ENCODE peak calls at places on chromosomes 6 and 20, in four cellular contexts. L, T, R and O are unnamed samples.

GRCh38 chr20:44074252-44075151 is 112.5 kb downstream of the JPH2 start:
- DNase-seq in L (peak), R (peak), T (no peak), O (peak)

GRCh38 chr20:49185071-49185757 is 2.9 kb downstream of the STAU1 start:
- DNase-seq in T (no peak), R (no peak), L (no peak), O (no peak)

GRCh38 chr6:91098006-91098405 is 511.1 kb upstream of the MAP3K7 start:
- DNase-seq in T (no peak), L (peak), R (no peak), O (no peak)

GRCh38 chr6:88268508-88268907 is 102.4 kb upstream of the CNR1 start:
- DNase-seq in R (no peak), T (no peak), L (no peak), O (no peak)

GRCh38 chr6:136069119-136069518 is 181.0 kb downstream of the MTFR2 start:
- DNase-seq in L (peak), T (no peak), R (no peak), O (peak)

GRCh38 chr6:125962900-125963497 is 6.4 kb downstream of the HINT3 start:
- DNase-seq in T (no peak), L (no peak), R (no peak), O (no peak)

GRCh38 chr6:11763460-11764249 is 14.9 kb downstream of the ADTRP start:
- DNase-seq in T (no peak), L (peak), R (no peak), O (no peak)

GRCh38 chr20:3101737-3102574 is 17.4 kb upstream of the AVP start:
- DNase-seq in R (peak), L (no peak), T (no peak), O (no peak)

GRCh38 chr6:92577077-92577719 is 842.2 kb downstream of the EPHA7 start:
- DNase-seq in T (no peak), R (peak), L (peak), O (no peak)

GRCh38 chr6:151399679-151400078 is 8.3 kb upstream of the ZBTB2 start:
- DNase-seq in T (no peak), L (no peak), R (no peak), O (no peak)

GRCh38 chr20:45890077-45890996 is 671 bp downstream of the NEURL2 start:
- DNase-seq in L (peak), R (peak), T (no peak), O (peak)

GRCh38 chr20:50152394-50153152 is 950 bp downstream of the PEDS1 start:
- DNase-seq in L (no peak), T (peak), R (no peak), O (no peak)

GRCh38 chr6:152575186-152575585 is 62.0 kb downstream of the SYNE1 start:
- DNase-seq in L (no peak), T (no peak), R (no peak), O (no peak)

GRCh38 chr6:129007819-129008218 is 124.9 kb downstream of the LAMA2 start:
- DNase-seq in T (no peak), R (no peak), L (no peak), O (no peak)

GRCh38 chr6:63589955-63590411 is 17.7 kb downstream of the LOC128125822 start:
- DNase-seq in T (no peak), R (no peak), L (no peak), O (no peak)

GRCh38 chr6:113350521-113350920 is 506.6 kb upstream of the MARCKS start:
- DNase-seq in R (no peak), L (peak), T (no peak), O (no peak)

GRCh38 chr6:144219056-144219685 is 66.0 kb upstream of the UTRN start:
- DNase-seq in T (no peak), R (no peak), L (peak), O (no peak)

GRCh38 chr6:146433881-146434741 is 109.5 kb upstream of the RAB32 start:
- DNase-seq in L (peak), R (peak), T (no peak), O (no peak)

GRCh38 chr6:105862936-105863603 is 223.1 kb upstream of the PRDM1 start:
- DNase-seq in L (no peak), R (no peak), T (no peak), O (no peak)

GRCh38 chr20:43459022-43459942 is 1.6 kb downstream of the SRSF6 start:
- DNase-seq in R (no peak), T (peak), L (peak), O (no peak)

GRCh38 chr6:88302769-88303230 is 136.7 kb upstream of the CNR1 start:
- DNase-seq in R (no peak), T (no peak), L (no peak), O (no peak)

GRCh38 chr6:111703723-111704122 is 98.0 kb upstream of the TRAF3IP2 start:
- DNase-seq in R (no peak), T (no peak), L (no peak), O (no peak)

GRCh38 chr20:20780127-20780822 is 67.8 kb upstream of the RALGAPA2 start:
- DNase-seq in R (peak), T (peak), L (no peak), O (no peak)

GRCh38 chr6:30767158-30767943 is 23.0 kb upstream of the IER3 start:
- DNase-seq in R (no peak), L (no peak), T (no peak), O (no peak)

GRCh38 chr20:44188752-44189151 is 1.8 kb upstream of the JPH2 start:
- DNase-seq in L (no peak), T (no peak), R (no peak), O (no peak)

GRCh38 chr6:149651056-149651455 is 2.5 kb upstream of the KATNA1 start:
- DNase-seq in T (no peak), L (no peak), R (no peak), O (no peak)

DNA sequence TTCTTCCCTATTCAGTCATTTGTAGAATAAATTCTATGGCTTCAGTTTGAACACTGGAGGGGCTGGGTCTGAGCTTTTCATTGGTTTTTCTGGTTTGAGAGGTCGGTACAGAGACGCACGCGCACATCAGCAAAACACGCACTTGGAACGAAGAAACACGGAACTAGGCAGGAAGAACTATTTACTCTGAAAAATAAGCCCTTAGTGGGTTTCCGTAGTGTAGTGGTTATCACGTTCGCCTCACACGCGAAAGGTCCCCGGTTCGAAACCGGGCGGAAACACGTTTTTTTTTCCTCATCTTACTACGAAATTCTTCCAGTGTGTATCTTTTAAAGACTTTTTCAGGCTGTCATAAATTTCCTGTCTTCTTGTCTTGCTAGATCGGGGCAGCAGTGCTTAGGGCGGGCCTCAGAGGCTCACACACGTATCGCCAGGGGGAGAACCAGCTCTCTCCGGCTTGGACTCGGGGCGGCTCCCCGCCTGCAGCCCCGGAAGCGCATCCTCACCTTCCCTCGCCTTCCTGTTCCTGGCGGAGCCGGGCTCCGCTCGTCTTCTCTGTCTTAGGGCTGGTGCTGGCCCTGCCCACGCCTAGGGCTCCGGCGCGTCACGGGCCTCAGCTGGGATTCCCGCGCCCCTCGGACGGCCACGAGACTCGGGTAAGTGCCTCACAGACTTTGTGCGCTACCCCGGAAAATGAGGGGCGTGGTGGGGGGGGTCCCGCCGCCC is at the start of gene HMGN4:
- DNase-seq in R (peak), T (peak), L (peak), O (peak)
- TF ChIP-seq CTCF in R (no peak), T (no peak), L (no peak), O (peak)

GRCh38 chr20:957544-957943 is 41.4 kb upstream of the ANGPT4 start:
- DNase-seq in T (no peak), R (no peak), L (no peak), O (no peak)
- TF ChIP-seq CTCF in T (no peak), R (no peak), L (peak), O (no peak)

GRCh38 chr6:170423814-170424633 is 117.5 kb downstream of the FAM120B start:
- DNase-seq in L (no peak), R (no peak), T (no peak), O (no peak)
- TF ChIP-seq CTCF in L (no peak), R (no peak), T (no peak), O (no peak)

GRCh38 chr20:63280929-63281545 is 8.4 kb downstream of the ARFGAP1 start:
- DNase-seq in R (no peak), T (no peak), L (no peak), O (no peak)
- TF ChIP-seq CTCF in R (no peak), T (peak), L (no peak), O (peak)

GRCh38 chr20:6074784-6075183 is 20.9 kb upstream of the LRRN4 start:
- DNase-seq in T (no peak), R (no peak), L (no peak), O (no peak)

GRCh38 chr20:6075428-6076219 is 21.8 kb upstream of the LRRN4 start:
- DNase-seq in R (peak), T (no peak), L (peak), O (no peak)

GRCh38 chr20:6069669-6070068 is 15.8 kb upstream of the LRRN4 start:
- DNase-seq in T (no peak), L (no peak), R (no peak), O (no peak)

GRCh38 chr20:6071162-6071695 is 17.4 kb upstream of the LRRN4 start:
- DNase-seq in L (no peak), R (peak), T (no peak), O (no peak)

DNA sequence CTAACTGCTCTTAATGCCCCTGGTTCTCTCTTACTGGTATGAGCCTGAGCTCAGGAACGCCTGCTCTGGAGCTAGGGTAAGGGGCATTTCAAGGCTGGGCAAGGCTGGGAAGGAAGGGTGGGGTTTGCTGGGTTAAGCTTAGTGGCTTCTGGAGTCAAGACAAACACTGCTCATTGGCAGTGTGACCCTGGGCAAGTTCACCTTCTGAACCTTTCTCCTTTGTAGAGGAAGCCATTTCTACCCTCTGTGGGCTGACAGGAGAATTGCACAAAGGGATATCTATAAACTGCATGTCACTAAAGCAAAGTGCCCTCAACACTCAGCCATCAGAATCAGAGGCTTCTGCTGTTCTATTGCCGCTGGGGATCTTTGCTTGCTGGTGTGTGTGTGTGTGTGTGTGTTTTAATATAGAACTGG is 20.3 kb upstream of the LRRN4 start:
- DNase-seq in L (no peak), R (no peak), T (no peak), O (no peak)
- TF ChIP-seq CTCF in L (no peak), R (peak), T (no peak), O (peak)

GRCh38 chr20:22383156-22383555 is 201.2 kb downstream of the FOXA2 start:
- DNase-seq in L (no peak), R (no peak), T (no peak), O (no peak)

GRCh38 chr20:22387452-22387851 is 196.9 kb downstream of the FOXA2 start:
- DNase-seq in T (no peak), R (no peak), L (no peak), O (no peak)

GRCh38 chr20:22384978-22385377 is 199.4 kb downstream of the FOXA2 start:
- DNase-seq in T (no peak), L (no peak), R (no peak), O (no peak)

GRCh38 chr20:22386300-22386623 is 198.1 kb downstream of the FOXA2 start:
- DNase-seq in R (no peak), T (no peak), L (no peak), O (no peak)

DNA sequence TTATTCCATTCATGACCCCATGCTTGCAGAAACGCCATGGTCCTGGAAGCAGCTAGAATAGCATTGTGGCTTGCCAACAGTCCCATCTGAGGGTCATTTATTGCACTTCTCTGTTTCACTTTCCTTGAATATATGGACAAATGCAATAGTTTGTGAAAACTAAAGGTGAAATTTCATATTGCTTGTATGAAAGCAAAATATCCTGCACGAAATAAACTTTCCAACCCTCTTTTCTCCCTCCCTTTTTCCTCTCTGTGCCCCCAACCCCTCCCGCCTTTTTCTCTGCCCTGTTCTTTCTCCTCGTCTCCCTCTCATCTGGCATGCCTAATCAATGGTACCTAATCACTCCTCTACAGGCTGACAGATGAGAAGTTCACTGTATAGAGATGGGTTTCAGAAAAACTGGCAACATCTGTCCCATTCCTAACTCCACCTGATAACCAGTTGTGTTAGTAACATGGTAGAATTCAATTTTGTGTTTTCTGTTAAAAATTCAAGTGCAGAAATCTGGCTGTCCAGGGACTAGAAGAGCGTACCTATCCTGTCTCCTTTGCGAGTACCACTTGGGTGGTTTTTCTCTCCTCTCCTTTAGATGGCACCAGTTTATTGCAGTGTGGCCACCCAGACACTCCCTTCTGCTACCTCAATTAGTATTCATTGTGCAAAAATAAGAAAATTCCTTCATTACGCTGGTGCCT is 198.6 kb downstream of the FOXA2 start:
- DNase-seq in T (peak), L (no peak), R (no peak), O (no peak)
- TF ChIP-seq CTCF in T (no peak), L (no peak), R (no peak), O (peak)

DNA sequence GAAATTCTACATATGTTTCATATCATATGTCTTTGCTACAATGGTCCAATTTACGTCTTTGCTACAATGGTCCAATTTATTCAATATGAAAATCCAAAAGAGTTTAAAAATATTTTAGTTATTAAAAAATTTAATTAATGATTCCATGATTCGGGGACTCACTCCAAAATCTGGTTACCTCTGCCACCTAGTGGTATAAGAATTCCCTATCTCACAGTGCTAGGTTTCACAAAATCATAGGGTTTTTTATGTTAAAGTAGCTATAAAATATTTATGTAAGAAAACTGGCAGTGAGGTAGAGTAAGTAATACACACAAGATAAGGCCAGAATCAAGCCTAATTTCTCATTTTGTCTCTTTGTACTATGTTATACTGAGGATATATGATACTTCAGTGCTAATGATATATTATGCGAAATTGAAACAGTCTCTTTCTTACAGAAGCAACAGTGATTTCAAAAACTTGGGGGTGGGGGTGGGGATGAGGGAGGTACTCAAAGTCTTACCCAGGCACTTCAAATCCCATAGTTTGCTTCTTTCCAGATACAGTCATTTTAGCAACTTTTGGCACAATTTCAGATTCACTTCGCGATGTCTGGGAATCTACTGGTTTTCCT is 52.3 kb downstream of the HBS1L start:
- DNase-seq in L (peak), T (no peak), R (no peak), O (no peak)
- TF ChIP-seq CTCF in L (peak), T (peak), R (peak), O (peak)

DNA sequence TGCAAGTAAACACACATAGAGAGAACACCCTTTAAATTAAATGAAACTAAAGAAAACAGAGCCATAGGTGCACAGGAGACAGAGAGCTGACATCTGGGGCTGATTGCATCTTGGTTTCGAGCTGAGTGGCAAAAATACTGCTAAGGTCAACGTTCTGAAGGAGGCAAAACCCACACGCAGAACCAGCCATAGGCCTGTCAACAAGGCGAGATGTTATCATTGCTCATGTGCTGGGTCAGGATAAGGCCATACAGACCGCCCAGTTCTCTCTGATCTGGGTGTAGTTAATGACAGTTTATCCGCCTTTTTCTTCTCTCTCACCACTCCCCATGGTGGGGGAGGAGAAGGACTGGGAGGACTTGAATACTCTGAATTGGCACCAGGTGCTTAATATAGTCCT is 4.5 kb upstream of the FAM110A start:
- DNase-seq in T (no peak), L (no peak), R (no peak), O (no peak)
- TF ChIP-seq CTCF in T (no peak), L (no peak), R (no peak), O (no peak)

GRCh38 chr20:34022154-34022842 is 28.6 kb downstream of the RALY start:
- DNase-seq in R (no peak), L (peak), T (peak), O (no peak)
- TF ChIP-seq CTCF in R (no peak), L (no peak), T (no peak), O (peak)